ENCODE peak calls at places on chromosomes 6 and 20, in five cellular contexts. L is GM13977, E is AG09309, F is glutamatergic neuron, Z is mesothelial cell of epicardium. T is an unnamed sample.

GRCh38 chr6:119313937-119314893 is 35.3 kb downstream of the MAN1A1 start:
- DNase-seq in L (no peak), E (no peak), F (no peak), Z (no peak), T (peak)

GRCh38 chr20:39909447-39909846 is 779.6 kb downstream of the MAFB start:
- DNase-seq in L (no peak), E (no peak), F (no peak), Z (no peak), T (no peak)

GRCh38 chr6:87066449-87067288 is 28.2 kb downstream of the CGA start:
- DNase-seq in L (peak), E (peak), F (peak), Z (no peak), T (peak)

GRCh38 chr6:138538390-138539031 is 39.2 kb upstream of the NHSL1 start:
- DNase-seq in L (no peak), E (no peak), F (no peak), Z (no peak), T (no peak)

GRCh38 chr6:155310596-155310995 is 3.7 kb downstream of the TFB1M start:
- DNase-seq in L (no peak), E (no peak), F (no peak), Z (no peak), T (no peak)

GRCh38 chr6:56475736-56476457 is 166.8 kb downstream of the DST start:
- DNase-seq in L (no peak), E (no peak), F (no peak), Z (no peak), T (no peak)

GRCh38 chr6:133339543-133340384 is 98.6 kb downstream of the EYA4 start:
- DNase-seq in L (no peak), E (no peak), F (no peak), Z (no peak), T (no peak)

GRCh38 chr6:149140137-149140909 is 177.2 kb upstream of the TAB2 start:
- DNase-seq in L (peak), E (no peak), F (no peak), Z (no peak), T (peak)

GRCh38 chr6:105429676-105430075 is 26.8 kb upstream of the PREP start:
- DNase-seq in L (no peak), E (peak), F (no peak), Z (no peak), T (no peak)

GRCh38 chr6:117270121-117270959 is 5.0 kb downstream of the VGLL2 start:
- DNase-seq in L (no peak), E (no peak), F (peak), Z (no peak), T (no peak)

GRCh38 chr6:18503588-18504231 is 116.6 kb downstream of the RNF144B start:
- DNase-seq in L (peak), E (peak), F (peak), Z (no peak), T (peak)

GRCh38 chr6:91447086-91447485 is 860.2 kb upstream of the MAP3K7 start:
- DNase-seq in L (no peak), E (no peak), F (no peak), Z (no peak), T (no peak)

GRCh38 chr6:32406197-32406596 is 784 bp downstream of the BTNL2 start:
- DNase-seq in L (no peak), E (no peak), F (no peak), Z (no peak), T (no peak)

GRCh38 chr6:116059713-116060571 is 749 bp downstream of the FRK start:
- DNase-seq in L (peak), E (no peak), F (no peak), Z (no peak), T (no peak)

GRCh38 chr6:7542065-7542877 is 800 bp downstream of the DSP start:
- DNase-seq in L (peak), E (no peak), F (peak), Z (peak), T (peak)

GRCh38 chr6:113858067-113858604 is 991 bp downstream of the MARCKS start:
- DNase-seq in L (peak), E (no peak), F (peak), Z (no peak), T (peak)

GRCh38 chr6:152277826-152278247 is 359.3 kb downstream of the SYNE1 start:
- DNase-seq in L (no peak), E (no peak), F (peak), Z (no peak), T (no peak)

GRCh38 chr20:63099426-63100267 is 92.9 kb upstream of the BHLHE23 start:
- DNase-seq in L (no peak), E (no peak), F (peak), Z (peak), T (no peak)

GRCh38 chr6:38646166-38646565 is 6.4 kb upstream of the BTBD9 start:
- DNase-seq in L (no peak), E (no peak), F (no peak), Z (no peak), T (no peak)

GRCh38 chr20:12086359-12086758 is 168.7 kb downstream of the BTBD3 start:
- DNase-seq in L (no peak), E (no peak), F (no peak), Z (no peak), T (no peak)

GRCh38 chr6:9248125-9248524 is 812.8 kb upstream of the SLC35B3 start:
- DNase-seq in L (no peak), E (no peak), F (no peak), Z (no peak), T (no peak)

GRCh38 chr6:169906741-169907418 is 155.5 kb downstream of the ERMARD start:
- DNase-seq in L (no peak), E (no peak), F (no peak), Z (no peak), T (no peak)

GRCh38 chr20:33160681-33161080 is 7.3 kb upstream of the BPIFA2 start:
- DNase-seq in L (no peak), E (no peak), F (no peak), Z (no peak), T (no peak)

GRCh38 chr6:14721103-14721758 is 524.6 kb upstream of the JARID2 start:
- DNase-seq in L (no peak), E (no peak), F (no peak), Z (no peak), T (no peak)

GRCh38 chr6:155248021-155249001 is 15.5 kb upstream of the CLDN20 start:
- DNase-seq in L (peak), E (peak), F (peak), Z (no peak), T (peak)

GRCh38 chr20:57169162-57169561 is 97.3 kb downstream of the BMP7 start:
- DNase-seq in L (no peak), E (no peak), F (no peak), Z (no peak), T (no peak)

GRCh38 chr20:50372770-50373088 is 137.5 kb upstream of the PTPN1 start:
- DNase-seq in L (no peak), E (no peak), F (no peak), Z (no peak), T (no peak)

GRCh38 chr6:73695619-73696421 is at the start of gene CD109:
- DNase-seq in L (peak), E (peak), F (peak), Z (peak), T (peak)

GRCh38 chr6:133551847-133552331 is 310.7 kb downstream of the EYA4 start:
- DNase-seq in L (no peak), E (peak), F (no peak), Z (no peak), T (no peak)

GRCh38 chr6:160733045-160733646 is 31.1 kb downstream of the PLG start:
- DNase-seq in L (peak), E (peak), F (peak), Z (no peak), T (peak)

GRCh38 chr6:109595998-109596397 is 95.0 kb downstream of the AK9 start:
- DNase-seq in L (peak), E (peak), F (no peak), Z (no peak), T (peak)

GRCh38 chr6:68032217-68032616 is 602.9 kb upstream of the ADGRB3 start:
- DNase-seq in L (no peak), E (no peak), F (no peak), Z (no peak), T (no peak)

GRCh38 chr6:52407467-52407866 is 12.7 kb upstream of the EFHC1 start:
- DNase-seq in L (peak), E (no peak), F (no peak), Z (no peak), T (peak)

GRCh38 chr20:21505810-21506530 is 7.9 kb downstream of the NKX2-2 start:
- DNase-seq in L (peak), E (no peak), F (peak), Z (no peak), T (peak)

GRCh38 chr6:154909821-154910220 is 85.3 kb upstream of the TIAM2 start:
- DNase-seq in L (no peak), E (no peak), F (peak), Z (no peak), T (no peak)

GRCh38 chr6:41578714-41579610 is 32.8 kb downstream of the FOXP4 start:
- DNase-seq in L (no peak), E (no peak), F (peak), Z (no peak), T (no peak)

GRCh38 chr20:59958123-59958522 is at the start of gene CDH26:
- DNase-seq in L (no peak), E (no peak), F (no peak), Z (no peak), T (no peak)

GRCh38 chr6:119322715-119323350 is 26.7 kb downstream of the MAN1A1 start:
- DNase-seq in L (no peak), E (no peak), F (no peak), Z (no peak), T (peak)

GRCh38 chr6:42403415-42403814 is 48.3 kb downstream of the TRERF1 start:
- DNase-seq in L (no peak), E (no peak), F (no peak), Z (no peak), T (no peak)

GRCh38 chr20:59748555-59749292 is 144.4 kb downstream of the PHACTR3 start:
- DNase-seq in L (no peak), E (peak), F (no peak), Z (no peak), T (no peak)

GRCh38 chr6:34864007-34864406 is 23.8 kb downstream of the TAF11 start:
- DNase-seq in L (no peak), E (no peak), F (no peak), Z (no peak), T (no peak)

GRCh38 chr6:34855463-34855862 is 32.4 kb downstream of the TAF11 start:
- DNase-seq in L (no peak), E (no peak), F (no peak), Z (no peak), T (no peak)

GRCh38 chr6:34859951-34860350 is 27.9 kb downstream of the TAF11 start:
- DNase-seq in L (no peak), E (no peak), F (no peak), Z (no peak), T (no peak)

GRCh38 chr6:34858681-34859080 is 29.2 kb downstream of the TAF11 start:
- DNase-seq in L (no peak), E (no peak), F (no peak), Z (no peak), T (no peak)
- TF ChIP-seq CTCF in L (no peak), E (peak), F (no peak), Z (no peak), T (no peak)

DNA sequence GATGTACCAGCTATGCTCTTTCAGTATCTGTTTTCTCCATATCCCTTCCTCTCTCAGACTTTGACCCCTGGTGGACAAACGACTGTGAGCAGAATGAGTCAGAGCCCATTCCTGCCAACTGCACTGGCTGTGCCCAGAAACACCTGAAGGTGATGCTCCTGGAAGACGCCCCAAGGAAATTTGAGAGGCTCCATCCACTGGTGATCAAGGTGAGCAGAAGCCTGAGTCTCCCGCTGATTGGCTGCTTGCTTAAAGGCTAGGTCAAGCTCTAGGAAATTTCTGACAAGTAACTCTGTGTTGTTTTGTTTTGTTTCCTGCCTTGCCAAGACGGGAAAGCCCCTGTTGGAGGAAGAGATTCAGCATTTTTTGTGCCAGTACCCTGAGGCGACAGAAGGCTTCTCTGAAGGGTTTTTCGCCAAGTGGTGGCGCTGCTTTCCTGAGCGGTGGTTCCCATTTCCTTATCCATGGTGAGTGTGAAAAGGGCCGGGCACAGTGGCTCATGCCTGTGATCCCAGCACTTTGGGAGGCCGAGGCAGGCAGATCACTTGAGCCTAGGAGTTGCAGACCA is 28.6 kb downstream of the C6orf89 start:
- DNase-seq in L (no peak), E (no peak), F (peak), Z (no peak), T (peak)
- TF ChIP-seq CTCF in L (no peak), E (peak), F (no peak), Z (no peak), T (peak)

GRCh38 chr6:620166-620565 is 36.7 kb downstream of the HUS1B start:
- DNase-seq in L (no peak), E (no peak), F (no peak), Z (no peak), T (no peak)

GRCh38 chr6:624979-625378 is 31.9 kb downstream of the HUS1B start:
- DNase-seq in L (no peak), E (no peak), F (no peak), Z (no peak), T (no peak)

GRCh38 chr6:621916-622315 is 35.0 kb downstream of the HUS1B start:
- DNase-seq in L (no peak), E (no peak), F (no peak), Z (no peak), T (no peak)

GRCh38 chr6:620950-621349 is 36.0 kb downstream of the HUS1B start:
- DNase-seq in L (no peak), E (no peak), F (no peak), Z (no peak), T (no peak)

GRCh38 chr6:622462-622861 is 34.4 kb downstream of the HUS1B start:
- DNase-seq in L (no peak), E (no peak), F (no peak), Z (no peak), T (no peak)
- TF ChIP-seq CTCF in L (no peak), E (no peak), F (no peak), Z (no peak), T (no peak)

DNA sequence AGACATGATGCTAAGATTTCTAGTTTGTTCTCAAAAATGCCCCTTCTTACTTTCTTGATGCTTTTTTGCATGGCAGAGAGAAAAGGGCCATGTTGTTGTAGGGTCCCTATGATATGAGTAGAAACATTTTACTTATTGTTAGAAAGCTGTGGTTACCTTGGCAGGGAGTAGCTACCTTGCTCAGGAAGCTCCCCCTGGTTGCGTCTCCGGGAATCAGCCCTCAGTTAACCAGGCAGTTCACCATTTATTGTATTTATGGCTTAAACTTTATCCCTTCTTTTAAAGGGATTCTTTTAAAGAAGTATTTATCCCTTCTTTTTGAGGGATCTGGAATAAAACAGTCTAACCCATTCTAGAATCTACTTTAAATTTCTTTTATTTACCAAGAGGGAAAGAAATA is 113.9 kb upstream of the PROKR2 start:
- DNase-seq in L (no peak), E (no peak), F (no peak), Z (no peak), T (no peak)
- TF ChIP-seq CTCF in L (no peak), E (no peak), F (no peak), Z (no peak), T (no peak)

GRCh38 chr6:122184260-122184934 is 215.1 kb upstream of the HSF2 start:
- DNase-seq in L (no peak), E (peak), F (no peak), Z (no peak), T (no peak)

GRCh38 chr6:122178988-122179387 is 220.5 kb upstream of the HSF2 start:
- DNase-seq in L (no peak), E (no peak), F (no peak), Z (no peak), T (no peak)

DNA sequence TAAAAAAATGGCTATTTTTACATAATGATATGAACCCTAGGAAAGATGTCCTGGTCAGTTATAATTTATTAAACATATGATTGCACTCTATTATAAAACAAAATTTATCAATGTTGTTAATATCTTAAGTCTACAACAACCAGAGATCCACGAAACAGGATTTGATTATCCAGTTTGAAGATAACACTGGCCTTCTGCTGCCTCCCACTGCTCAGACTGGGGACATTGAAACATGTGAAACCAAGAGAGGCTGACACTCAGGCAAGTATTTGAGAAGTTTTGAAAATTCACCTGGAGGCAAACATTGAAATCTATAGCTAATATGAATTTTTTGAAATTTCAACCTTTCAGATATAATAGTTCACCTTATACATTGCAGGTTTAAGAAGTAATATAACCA is 219.3 kb upstream of the HSF2 start:
- DNase-seq in L (no peak), E (peak), F (no peak), Z (no peak), T (no peak)
- TF ChIP-seq CTCF in L (no peak), E (peak), F (no peak), Z (no peak), T (no peak)

DNA sequence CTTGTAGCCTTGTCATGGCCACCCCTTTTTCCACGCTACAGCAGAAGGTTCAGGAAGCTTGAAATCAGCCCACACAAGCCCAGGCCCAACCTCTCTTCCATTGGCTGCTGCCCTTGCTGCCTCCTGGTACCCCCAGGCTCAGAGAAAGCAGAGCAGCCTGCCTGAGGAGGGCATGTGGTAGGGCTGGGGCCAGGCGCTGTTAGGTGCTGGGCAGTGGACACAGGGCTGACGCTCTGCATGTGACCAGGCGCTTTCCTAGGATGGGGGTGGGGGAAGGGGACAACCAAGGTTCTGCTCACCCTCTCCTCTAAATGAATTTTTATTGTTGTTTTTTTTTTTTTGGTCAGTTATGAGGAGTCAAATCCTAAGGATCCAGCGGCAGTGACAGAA is 36.3 kb upstream of the ID1 start:
- DNase-seq in L (no peak), E (no peak), F (peak), Z (no peak), T (no peak)
- TF ChIP-seq CTCF in L (no peak), E (no peak), F (no peak), Z (no peak), T (no peak)

DNA sequence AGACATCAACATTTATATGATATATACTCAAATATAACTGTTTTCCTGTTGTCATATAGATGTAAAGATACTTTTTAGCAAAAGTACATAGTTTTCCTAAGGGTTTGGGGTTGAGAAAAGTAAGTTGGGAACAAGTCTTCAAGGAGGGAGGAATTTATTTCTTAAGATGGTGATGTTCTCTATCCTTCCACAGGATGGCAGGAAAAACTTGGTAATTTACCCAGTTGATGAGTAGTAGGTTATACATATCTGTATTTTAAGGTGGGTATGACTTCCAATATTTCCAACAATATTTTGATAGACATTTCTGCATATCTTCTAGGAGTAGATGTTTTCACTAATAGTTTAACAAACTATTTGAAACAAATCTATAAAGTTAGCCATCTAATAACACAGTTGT is 254.4 kb downstream of the RIMS1 start:
- DNase-seq in L (no peak), E (no peak), F (no peak), Z (no peak), T (no peak)
- TF ChIP-seq CTCF in L (no peak), E (peak), F (no peak), Z (no peak), T (no peak)

DNA sequence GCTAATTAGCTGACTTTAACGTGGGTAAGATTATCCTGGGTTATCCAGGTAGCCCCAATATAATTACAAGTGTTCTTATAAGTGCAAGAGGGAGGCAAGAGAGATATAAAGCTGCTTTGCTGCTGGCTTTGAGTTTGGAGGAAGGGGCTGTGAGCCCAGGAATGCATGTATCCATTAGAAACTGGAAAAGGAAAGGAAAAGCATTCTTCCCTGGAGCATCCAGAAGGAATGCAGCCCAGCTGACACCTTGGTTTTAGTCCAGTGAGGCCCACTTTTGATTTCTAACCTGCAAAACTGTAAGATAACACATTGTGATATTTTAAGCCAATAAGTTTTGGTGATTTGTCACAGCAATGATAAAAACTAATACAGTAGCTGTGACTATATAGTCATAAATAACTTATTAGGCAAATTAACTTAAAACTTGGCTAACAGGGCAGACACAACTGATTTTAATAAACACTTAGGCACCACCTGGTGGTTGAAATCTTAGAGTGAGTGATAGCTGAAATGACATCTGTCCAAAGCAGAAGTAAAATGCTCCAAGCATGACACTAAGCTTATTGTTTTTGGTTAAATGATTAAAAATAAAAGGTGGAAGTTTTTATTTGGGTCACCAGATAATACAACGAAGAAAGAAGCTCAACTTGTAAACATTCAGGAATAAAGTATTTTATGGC is 35.6 kb downstream of the ADGRF4 start:
- DNase-seq in L (peak), E (no peak), F (no peak), Z (no peak), T (no peak)
- TF ChIP-seq CTCF in L (peak), E (peak), F (no peak), Z (no peak), T (peak)

GRCh38 chr6:158347335-158347734 is 35.1 kb downstream of the TULP4 start:
- DNase-seq in L (no peak), E (no peak), F (no peak), Z (no peak), T (no peak)
- TF ChIP-seq CTCF in L (no peak), E (peak), F (no peak), Z (no peak), T (no peak)

T was measured in activated CD8-positive, alpha-beta T cell treated with anti-CD3 and anti-CD28 coated beads for 36 hours.